ENCODE peak calls at places on chromosomes 6 and 20, in nine cellular contexts. A, L, P, Q, Y, U, O, H and R are unnamed samples.

GRCh38 chr20:23147964-23148720 is 62.0 kb upstream of the CD93 start:
- DNase-seq in A (no peak), L (peak), P (peak), Q (no peak), Y (peak), U (peak), O (no peak), H (no peak), R (no peak)

GRCh38 chr6:14682821-14683220 is 563.0 kb upstream of the JARID2 start:
- DNase-seq in A (no peak), L (peak), P (no peak), Q (no peak), Y (peak), U (no peak), O (no peak), H (no peak), R (no peak)

GRCh38 chr20:24102290-24102689 is 113.7 kb upstream of the GGTLC1 start:
- DNase-seq in A (peak), L (no peak), P (no peak), Q (no peak), Y (no peak), U (no peak), O (no peak), H (no peak), R (peak)

GRCh38 chr6:51468704-51469103 is 618.7 kb downstream of the PKHD1 start:
- DNase-seq in A (no peak), L (no peak), P (no peak), Q (no peak), Y (no peak), U (no peak), O (no peak), H (no peak), R (no peak)

GRCh38 chr6:24549674-24550418 is 55.1 kb downstream of the ALDH5A1 start:
- DNase-seq in A (no peak), L (no peak), P (no peak), Q (no peak), Y (no peak), U (no peak), O (no peak), H (no peak), R (no peak)

GRCh38 chr20:2993250-2993649 is 50.2 kb upstream of the GNRH2 start:
- DNase-seq in A (no peak), L (no peak), P (no peak), Q (no peak), Y (no peak), U (no peak), O (no peak), H (no peak), R (no peak)

GRCh38 chr6:1044040-1044836 is 267.7 kb upstream of the FOXQ1 start:
- DNase-seq in A (no peak), L (no peak), P (no peak), Q (no peak), Y (no peak), U (no peak), O (no peak), H (no peak), R (no peak)

GRCh38 chr6:46215213-46215612 is 44.4 kb upstream of the ENPP5 start:
- DNase-seq in A (no peak), L (no peak), P (no peak), Q (no peak), Y (no peak), U (no peak), O (no peak), H (no peak), R (no peak)

GRCh38 chr6:87879144-87879861 is 168.3 kb upstream of the SPACA1 start:
- DNase-seq in A (no peak), L (no peak), P (no peak), Q (no peak), Y (no peak), U (no peak), O (no peak), H (no peak), R (no peak)

GRCh38 chr6:113375950-113376846 is 480.9 kb upstream of the MARCKS start:
- DNase-seq in A (no peak), L (peak), P (no peak), Q (no peak), Y (peak), U (no peak), O (no peak), H (no peak), R (no peak)

GRCh38 chr6:169495601-169496000 is 206.2 kb downstream of the WDR27 start:
- DNase-seq in A (no peak), L (peak), P (no peak), Q (no peak), Y (peak), U (no peak), O (no peak), H (no peak), R (no peak)

GRCh38 chr6:121354764-121355163 is 20.5 kb upstream of the TBC1D32 start:
- DNase-seq in A (no peak), L (peak), P (no peak), Q (no peak), Y (no peak), U (no peak), O (peak), H (no peak), R (no peak)
- TF ChIP-seq CTCF in A (peak), L (peak), P (no peak), Q (no peak), Y (peak), U (peak), O (peak), H (no peak), R (peak)

GRCh38 chr6:101909376-101909775 is 515.9 kb downstream of the GRIK2 start:
- DNase-seq in A (no peak), L (peak), P (no peak), Q (no peak), Y (no peak), U (no peak), O (no peak), H (no peak), R (no peak)

GRCh38 chr6:101907356-101908217 is 514.1 kb downstream of the GRIK2 start:
- DNase-seq in A (no peak), L (no peak), P (no peak), Q (no peak), Y (no peak), U (no peak), O (no peak), H (no peak), R (no peak)

GRCh38 chr6:101912266-101912665 is 518.8 kb downstream of the GRIK2 start:
- DNase-seq in A (no peak), L (no peak), P (no peak), Q (no peak), Y (no peak), U (no peak), O (no peak), H (no peak), R (no peak)
- TF ChIP-seq CTCF in A (no peak), L (no peak), P (no peak), Q (no peak), Y (no peak), U (no peak), O (no peak), H (no peak), R (no peak)

DNA sequence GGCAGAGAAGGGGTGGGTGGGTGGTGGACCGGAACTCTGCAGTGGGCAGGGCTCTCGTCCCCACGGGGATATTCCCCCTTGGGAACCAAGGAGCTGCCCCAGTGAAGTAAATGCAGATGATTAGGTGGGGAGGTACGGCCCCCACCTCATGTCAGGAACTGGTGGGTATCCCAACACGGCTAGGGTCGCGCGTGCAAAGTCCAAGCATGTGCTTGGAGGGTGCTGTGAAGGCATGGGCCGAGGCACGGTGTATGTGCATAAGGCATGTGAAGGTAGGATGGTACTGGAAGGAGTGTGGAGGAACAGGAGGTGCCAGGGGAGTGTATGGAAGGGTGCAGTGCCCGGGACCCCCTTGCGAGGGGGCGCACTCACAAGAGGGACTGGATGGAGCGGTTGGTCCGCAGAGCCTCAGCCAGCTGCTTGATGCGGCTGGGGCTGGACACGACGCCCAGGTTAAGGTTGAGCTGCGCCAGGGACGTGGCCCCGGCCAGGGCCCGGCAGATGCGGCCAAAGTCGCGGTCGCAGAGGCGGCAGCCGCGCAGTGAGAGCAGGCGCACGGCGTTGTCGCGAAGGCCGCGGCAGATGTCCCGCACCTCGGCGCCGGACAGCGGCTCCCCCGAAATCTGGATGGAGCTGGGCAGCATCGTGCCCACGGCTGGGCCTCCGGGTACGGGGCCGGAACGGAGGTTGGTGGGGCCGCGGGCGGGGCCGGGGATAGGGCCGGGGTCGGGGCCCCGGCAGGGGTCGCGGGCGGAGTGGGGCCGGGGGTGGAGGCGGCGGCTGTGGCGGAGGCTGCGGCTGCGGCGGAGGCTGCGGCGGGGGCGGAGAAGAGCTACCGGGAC is 783 bp downstream of the LRRC73 start:
- DNase-seq in A (peak), L (no peak), P (no peak), Q (no peak), Y (no peak), U (no peak), O (peak), H (no peak), R (peak)
- TF ChIP-seq CTCF in A (no peak), L (no peak), P (no peak), Q (no peak), Y (no peak), U (no peak), O (no peak), H (no peak), R (no peak)

GRCh38 chr20:10523438-10523837 is 88.3 kb downstream of the SLX4IP start:
- DNase-seq in A (no peak), L (no peak), P (no peak), Q (no peak), Y (no peak), U (no peak), O (no peak), H (no peak), R (no peak)
- TF ChIP-seq CTCF in A (no peak), L (no peak), P (no peak), Q (no peak), Y (no peak), U (no peak), O (no peak), H (no peak), R (no peak)

DNA sequence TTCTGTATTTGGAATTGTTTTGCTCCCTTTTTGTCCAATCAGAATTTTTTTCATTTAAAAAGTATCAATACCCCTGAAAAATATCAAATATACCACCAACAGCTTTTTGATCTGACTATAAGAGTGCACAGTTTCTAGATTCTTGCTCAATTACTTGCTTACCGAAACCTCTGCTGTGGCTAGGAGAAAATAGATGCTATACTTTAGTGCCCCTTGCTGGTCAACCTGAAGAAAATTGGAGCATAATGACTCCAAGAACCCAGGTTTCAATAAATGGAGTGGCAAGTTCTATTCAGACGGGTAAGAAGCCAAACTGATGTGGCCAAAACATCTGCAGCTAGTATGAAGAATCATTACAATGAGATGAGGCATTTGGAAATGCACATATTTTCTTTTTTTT is 91.4 kb upstream of the SASH1 start:
- DNase-seq in A (peak), L (peak), P (no peak), Q (no peak), Y (peak), U (no peak), O (no peak), H (peak), R (no peak)
- TF ChIP-seq CTCF in A (peak), L (peak), P (peak), Q (peak), Y (peak), U (peak), O (peak), H (peak), R (no peak)

GRCh38 chr6:105191351-105191750 is 11.5 kb upstream of the POPDC3 start:
- DNase-seq in A (no peak), L (no peak), P (no peak), Q (no peak), Y (no peak), U (no peak), O (no peak), H (no peak), R (no peak)
- TF ChIP-seq CTCF in A (no peak), L (no peak), P (no peak), Q (no peak), Y (no peak), U (no peak), O (no peak), H (no peak), R (no peak)

GRCh38 chr6:34791842-34792604 is at the start of gene BLTP3A:
- DNase-seq in A (peak), L (peak), P (peak), Q (peak), Y (peak), U (peak), O (peak), H (peak), R (peak)
- TF ChIP-seq CTCF in A (no peak), L (no peak), P (no peak), Q (no peak), Y (no peak), U (no peak), O (no peak), H (peak), R (no peak)

GRCh38 chr6:97726378-97726777 is 443.4 kb upstream of the MMS22L start:
- DNase-seq in A (peak), L (no peak), P (no peak), Q (no peak), Y (peak), U (no peak), O (no peak), H (no peak), R (no peak)
- TF ChIP-seq CTCF in A (no peak), L (no peak), P (no peak), Q (no peak), Y (no peak), U (no peak), O (no peak), H (no peak), R (no peak)

DNA sequence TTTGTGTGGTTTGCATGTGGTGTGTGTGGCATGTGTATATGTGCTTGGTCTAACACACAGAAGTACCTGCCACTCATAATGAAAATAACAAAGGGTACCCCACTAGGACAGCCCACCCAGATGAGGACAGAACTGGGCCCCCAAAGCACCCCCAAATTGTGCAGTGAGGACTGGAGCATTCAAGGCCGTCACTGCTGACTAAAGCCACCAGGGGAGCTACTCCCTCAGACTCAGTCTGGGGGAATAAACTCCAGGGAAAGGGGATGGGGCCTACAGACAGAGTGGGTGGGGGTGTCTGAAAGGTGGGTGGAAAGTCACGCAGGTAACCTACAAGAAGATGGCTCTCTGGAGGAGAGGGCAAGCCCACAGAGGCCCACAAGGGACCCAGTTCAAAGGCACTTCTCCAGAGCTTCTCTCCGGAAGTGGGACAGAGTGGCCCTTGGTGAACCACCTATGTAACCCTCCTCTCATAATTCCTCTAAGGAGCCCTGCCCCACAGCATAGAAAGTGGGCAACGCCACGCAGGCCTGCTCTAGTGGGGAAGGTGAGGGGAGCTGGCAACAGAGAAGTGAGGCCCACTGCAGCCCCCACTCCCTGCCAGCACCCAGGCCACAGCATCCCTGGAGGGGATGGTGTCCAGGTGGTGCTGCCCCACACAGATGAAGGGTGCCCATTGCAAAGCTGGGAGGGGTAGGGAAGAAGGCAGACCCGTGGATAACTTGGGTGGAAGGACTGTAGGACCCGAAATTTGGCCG is 122.8 kb upstream of the MAFB start:
- DNase-seq in A (no peak), L (no peak), P (no peak), Q (no peak), Y (no peak), U (no peak), O (no peak), H (no peak), R (no peak)
- TF ChIP-seq CTCF in A (no peak), L (no peak), P (no peak), Q (no peak), Y (peak), U (no peak), O (no peak), H (no peak), R (peak)

DNA sequence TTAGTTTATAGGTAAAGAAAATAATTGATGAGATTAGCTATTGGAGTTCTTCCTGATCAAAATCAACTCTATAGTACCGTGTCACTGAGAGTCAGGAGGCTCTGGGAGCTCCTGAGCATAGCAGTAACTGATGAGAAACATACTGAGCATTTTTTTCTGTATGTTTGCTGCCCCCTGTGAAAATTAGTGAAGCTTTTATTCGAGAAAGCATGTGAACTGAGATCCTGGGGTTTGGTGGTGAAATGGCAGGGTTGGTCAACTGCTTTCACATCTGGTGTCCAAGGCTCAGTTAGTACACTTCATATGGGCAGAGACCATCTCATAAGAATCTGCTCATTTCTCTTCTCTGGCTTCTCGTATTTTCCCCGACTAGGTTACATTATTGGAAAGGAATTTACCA is 4.1 kb upstream of the ABT1 start:
- DNase-seq in A (no peak), L (no peak), P (no peak), Q (no peak), Y (no peak), U (no peak), O (no peak), H (no peak), R (no peak)
- TF ChIP-seq CTCF in A (no peak), L (no peak), P (no peak), Q (no peak), Y (no peak), U (no peak), O (no peak), H (no peak), R (no peak)